ENCODE peak calls at places on chromosomes 7 and 10, in seven cellular contexts. One of them, this sample, is unnamed.

GRCh38 chr10:61899997-61900828 is 1.3 kb upstream of the ARID5B start:
- DNase-seq in cardiac muscle cell: peak; percentile 37
- DNase-seq in RWPE1: peak; percentile 56
- DNase-seq in stimulated activated CD4-positive, alpha-beta T cell treated with anti-CD3 and anti-CD28 coated beads, TNF-alpha, amount 100 ng/mL, for 1 hour: peak; percentile 26
- DNase-seq in activated naive CD8-positive, alpha-beta T cell treated with anti-CD3 and anti-CD28 coated beads, Interleukin-2, amount 50 U/mL, for 24 hours: peak; percentile 63
- DNase-seq in NCI-H2029 treated with DMSO at 0.1 percent for 48 hours: peak; percentile 61
- DNase-seq in hypothalamus: peak; percentile 14
- DNase-seq in this sample: no peak

GRCh38 chr7:127047521-127047920 is 205.2 kb downstream of the GRM8 start:
- DNase-seq in activated naive CD8-positive, alpha-beta T cell treated with anti-CD3 and anti-CD28 coated beads, Interleukin-2, amount 50 U/mL, for 24 hours: no peak
- DNase-seq in cardiac muscle cell: no peak
- DNase-seq in stimulated activated CD4-positive, alpha-beta T cell treated with anti-CD3 and anti-CD28 coated beads, TNF-alpha, amount 100 ng/mL, for 1 hour: no peak
- DNase-seq in hypothalamus: no peak
- DNase-seq in NCI-H2029 treated with DMSO at 0.1 percent for 48 hours: no peak
- DNase-seq in RWPE1: no peak
- DNase-seq in this sample: no peak

GRCh38 chr7:19405546-19405945 is 260.3 kb upstream of the FERD3L start:
- DNase-seq in NCI-H2029 treated with DMSO at 0.1 percent for 48 hours: no peak
- DNase-seq in activated naive CD8-positive, alpha-beta T cell treated with anti-CD3 and anti-CD28 coated beads, Interleukin-2, amount 50 U/mL, for 24 hours: no peak
- DNase-seq in RWPE1: peak; percentile 42
- DNase-seq in cardiac muscle cell: no peak
- DNase-seq in stimulated activated CD4-positive, alpha-beta T cell treated with anti-CD3 and anti-CD28 coated beads, TNF-alpha, amount 100 ng/mL, for 1 hour: no peak
- DNase-seq in hypothalamus: no peak
- DNase-seq in this sample: no peak

GRCh38 chr7:149880871-149881301 is 7.1 kb downstream of the ATP6V0E2 start:
- DNase-seq in RWPE1: no peak
- DNase-seq in cardiac muscle cell: no peak
- DNase-seq in NCI-H2029 treated with DMSO at 0.1 percent for 48 hours: peak; percentile 24
- DNase-seq in hypothalamus: peak; percentile 66
- DNase-seq in activated naive CD8-positive, alpha-beta T cell treated with anti-CD3 and anti-CD28 coated beads, Interleukin-2, amount 50 U/mL, for 24 hours: no peak
- DNase-seq in stimulated activated CD4-positive, alpha-beta T cell treated with anti-CD3 and anti-CD28 coated beads, TNF-alpha, amount 100 ng/mL, for 1 hour: no peak
- DNase-seq in this sample: no peak

GRCh38 chr7:116353614-116354013 is 143.3 kb downstream of the TES start:
- DNase-seq in hypothalamus: no peak
- DNase-seq in RWPE1: no peak
- DNase-seq in NCI-H2029 treated with DMSO at 0.1 percent for 48 hours: no peak
- DNase-seq in cardiac muscle cell: peak; percentile 27
- DNase-seq in stimulated activated CD4-positive, alpha-beta T cell treated with anti-CD3 and anti-CD28 coated beads, TNF-alpha, amount 100 ng/mL, for 1 hour: no peak
- DNase-seq in activated naive CD8-positive, alpha-beta T cell treated with anti-CD3 and anti-CD28 coated beads, Interleukin-2, amount 50 U/mL, for 24 hours: no peak
- DNase-seq in this sample: no peak

GRCh38 chr10:83089335-83089734 is 1050.0 kb upstream of the GHITM start:
- DNase-seq in activated naive CD8-positive, alpha-beta T cell treated with anti-CD3 and anti-CD28 coated beads, Interleukin-2, amount 50 U/mL, for 24 hours: no peak
- DNase-seq in RWPE1: no peak
- DNase-seq in NCI-H2029 treated with DMSO at 0.1 percent for 48 hours: no peak
- DNase-seq in cardiac muscle cell: no peak
- DNase-seq in stimulated activated CD4-positive, alpha-beta T cell treated with anti-CD3 and anti-CD28 coated beads, TNF-alpha, amount 100 ng/mL, for 1 hour: no peak
- DNase-seq in hypothalamus: no peak
- DNase-seq in this sample: no peak

GRCh38 chr7:45923818-45924217 is 2.7 kb upstream of the IGFBP3 start:
- DNase-seq in stimulated activated CD4-positive, alpha-beta T cell treated with anti-CD3 and anti-CD28 coated beads, TNF-alpha, amount 100 ng/mL, for 1 hour: no peak
- DNase-seq in hypothalamus: no peak
- DNase-seq in RWPE1: no peak
- DNase-seq in NCI-H2029 treated with DMSO at 0.1 percent for 48 hours: no peak
- DNase-seq in cardiac muscle cell: no peak
- DNase-seq in activated naive CD8-positive, alpha-beta T cell treated with anti-CD3 and anti-CD28 coated beads, Interleukin-2, amount 50 U/mL, for 24 hours: no peak
- DNase-seq in this sample: no peak

GRCh38 chr10:35335718-35336083 is 608 bp upstream of the CCNY start:
- DNase-seq in activated naive CD8-positive, alpha-beta T cell treated with anti-CD3 and anti-CD28 coated beads, Interleukin-2, amount 50 U/mL, for 24 hours: peak; percentile 41
- DNase-seq in hypothalamus: no peak
- DNase-seq in stimulated activated CD4-positive, alpha-beta T cell treated with anti-CD3 and anti-CD28 coated beads, TNF-alpha, amount 100 ng/mL, for 1 hour: peak; percentile 4
- DNase-seq in NCI-H2029 treated with DMSO at 0.1 percent for 48 hours: no peak
- DNase-seq in RWPE1: no peak
- DNase-seq in cardiac muscle cell: no peak
- DNase-seq in this sample: no peak

GRCh38 chr10:61000769-61001730 is 57.1 kb upstream of the RHOBTB1 start:
- DNase-seq in activated naive CD8-positive, alpha-beta T cell treated with anti-CD3 and anti-CD28 coated beads, Interleukin-2, amount 50 U/mL, for 24 hours: peak; percentile 6
- DNase-seq in stimulated activated CD4-positive, alpha-beta T cell treated with anti-CD3 and anti-CD28 coated beads, TNF-alpha, amount 100 ng/mL, for 1 hour: no peak
- DNase-seq in NCI-H2029 treated with DMSO at 0.1 percent for 48 hours: no peak
- DNase-seq in hypothalamus: peak; percentile 6
- DNase-seq in cardiac muscle cell: peak; percentile 66
- DNase-seq in RWPE1: peak; percentile 32
- DNase-seq in this sample: peak; percentile 56

GRCh38 chr10:35184527-35185171 is 58.0 kb downstream of the CREM start:
- DNase-seq in hypothalamus: no peak
- DNase-seq in activated naive CD8-positive, alpha-beta T cell treated with anti-CD3 and anti-CD28 coated beads, Interleukin-2, amount 50 U/mL, for 24 hours: no peak
- DNase-seq in RWPE1: no peak
- DNase-seq in NCI-H2029 treated with DMSO at 0.1 percent for 48 hours: no peak
- DNase-seq in stimulated activated CD4-positive, alpha-beta T cell treated with anti-CD3 and anti-CD28 coated beads, TNF-alpha, amount 100 ng/mL, for 1 hour: no peak
- DNase-seq in cardiac muscle cell: no peak
- DNase-seq in this sample: no peak

GRCh38 chr10:70052462-70053211 is at the start of gene MACROH2A2:
- DNase-seq in NCI-H2029 treated with DMSO at 0.1 percent for 48 hours: no peak
- DNase-seq in RWPE1: peak; percentile 75
- DNase-seq in cardiac muscle cell: peak; percentile 85
- DNase-seq in hypothalamus: peak; percentile 63
- DNase-seq in activated naive CD8-positive, alpha-beta T cell treated with anti-CD3 and anti-CD28 coated beads, Interleukin-2, amount 50 U/mL, for 24 hours: peak; percentile 12
- DNase-seq in stimulated activated CD4-positive, alpha-beta T cell treated with anti-CD3 and anti-CD28 coated beads, TNF-alpha, amount 100 ng/mL, for 1 hour: no peak
- DNase-seq in this sample: peak; percentile 77

GRCh38 chr7:130996205-130996840 is 262.3 kb upstream of the KLF14 start:
- DNase-seq in RWPE1: no peak
- DNase-seq in cardiac muscle cell: no peak
- DNase-seq in NCI-H2029 treated with DMSO at 0.1 percent for 48 hours: no peak
- DNase-seq in activated naive CD8-positive, alpha-beta T cell treated with anti-CD3 and anti-CD28 coated beads, Interleukin-2, amount 50 U/mL, for 24 hours: no peak
- DNase-seq in stimulated activated CD4-positive, alpha-beta T cell treated with anti-CD3 and anti-CD28 coated beads, TNF-alpha, amount 100 ng/mL, for 1 hour: no peak
- DNase-seq in hypothalamus: no peak
- DNase-seq in this sample: no peak

GRCh38 chr7:88318196-88318595 is 11.5 kb upstream of the STEAP4 start:
- DNase-seq in cardiac muscle cell: no peak
- DNase-seq in hypothalamus: no peak
- DNase-seq in stimulated activated CD4-positive, alpha-beta T cell treated with anti-CD3 and anti-CD28 coated beads, TNF-alpha, amount 100 ng/mL, for 1 hour: no peak
- DNase-seq in RWPE1: peak; percentile 24
- DNase-seq in NCI-H2029 treated with DMSO at 0.1 percent for 48 hours: no peak
- DNase-seq in activated naive CD8-positive, alpha-beta T cell treated with anti-CD3 and anti-CD28 coated beads, Interleukin-2, amount 50 U/mL, for 24 hours: no peak
- DNase-seq in this sample: no peak

GRCh38 chr7:142927085-142927745 is 6.3 kb downstream of the TRPV5 start:
- DNase-seq in activated naive CD8-positive, alpha-beta T cell treated with anti-CD3 and anti-CD28 coated beads, Interleukin-2, amount 50 U/mL, for 24 hours: no peak
- DNase-seq in stimulated activated CD4-positive, alpha-beta T cell treated with anti-CD3 and anti-CD28 coated beads, TNF-alpha, amount 100 ng/mL, for 1 hour: no peak
- DNase-seq in cardiac muscle cell: no peak
- DNase-seq in RWPE1: no peak
- DNase-seq in hypothalamus: no peak
- DNase-seq in NCI-H2029 treated with DMSO at 0.1 percent for 48 hours: no peak
- DNase-seq in this sample: no peak

GRCh38 chr7:94639384-94639783 is 16.5 kb downstream of the SGCE start:
- DNase-seq in RWPE1: no peak
- DNase-seq in activated naive CD8-positive, alpha-beta T cell treated with anti-CD3 and anti-CD28 coated beads, Interleukin-2, amount 50 U/mL, for 24 hours: no peak
- DNase-seq in stimulated activated CD4-positive, alpha-beta T cell treated with anti-CD3 and anti-CD28 coated beads, TNF-alpha, amount 100 ng/mL, for 1 hour: no peak
- DNase-seq in hypothalamus: no peak
- DNase-seq in NCI-H2029 treated with DMSO at 0.1 percent for 48 hours: no peak
- DNase-seq in cardiac muscle cell: no peak
- DNase-seq in this sample: no peak

GRCh38 chr7:131329176-131329570 is 1.5 kb downstream of the MKLN1 start:
- DNase-seq in hypothalamus: no peak
- DNase-seq in stimulated activated CD4-positive, alpha-beta T cell treated with anti-CD3 and anti-CD28 coated beads, TNF-alpha, amount 100 ng/mL, for 1 hour: no peak
- DNase-seq in cardiac muscle cell: no peak
- DNase-seq in NCI-H2029 treated with DMSO at 0.1 percent for 48 hours: no peak
- DNase-seq in activated naive CD8-positive, alpha-beta T cell treated with anti-CD3 and anti-CD28 coated beads, Interleukin-2, amount 50 U/mL, for 24 hours: no peak
- DNase-seq in RWPE1: no peak
- DNase-seq in this sample: no peak